ENCODE peak calls at places on chromosomes 13 and 19, in four cellular contexts. G, K, L and I are unnamed samples.

GRCh38 chr19:35513975-35514809 is 743 bp upstream of the DMKN start:
- DNase-seq in G (no peak), K (no peak), L (no peak), I (no peak)

GRCh38 chr19:46644720-46645119 is 8.7 kb upstream of the GNG8 start:
- DNase-seq in G (no peak), K (no peak), L (no peak), I (no peak)

GRCh38 chr13:97879646-97880297 is 73.7 kb upstream of the IPO5 start:
- DNase-seq in G (no peak), K (no peak), L (no peak), I (no peak)

GRCh38 chr19:44653977-44654784 is 10.5 kb downstream of the PVR start:
- DNase-seq in G (peak; percentile 39), K (peak; percentile 86), L (peak; percentile 47), I (peak; percentile 88)

GRCh38 chr19:41531438-41532311 is 44.3 kb upstream of the CEACAM21 start:
- DNase-seq in G (peak; percentile 68), K (no peak), L (peak; percentile 80), I (peak; percentile 91)

GRCh38 chr19:16202320-16203255 is 4.9 kb downstream of the AP1M1 start:
- DNase-seq in G (no peak), K (no peak), L (no peak), I (no peak)

GRCh38 chr19:33689138-33689746 is 67.5 kb downstream of the CHST8 start:
- DNase-seq in G (no peak), K (peak; percentile 39), L (no peak), I (no peak)

GRCh38 chr19:1206733-1207301 is 1.2 kb downstream of the STK11 start:
- DNase-seq in G (no peak), K (no peak), L (no peak), I (no peak)

GRCh38 chr13:35565273-35565672 is 88.8 kb upstream of the MAB21L1 start:
- DNase-seq in G (no peak), K (no peak), L (no peak), I (no peak)

GRCh38 chr13:40406405-40407138 is 259.9 kb downstream of the FOXO1 start:
- DNase-seq in G (no peak), K (no peak), L (no peak), I (no peak)

GRCh38 chr13:93249918-93250306 is 23.3 kb downstream of the GPC6 start:
- DNase-seq in G (no peak), K (no peak), L (no peak), I (no peak)

GRCh38 chr13:28859069-28859468 is 38.9 kb downstream of the MTUS2 start:
- DNase-seq in G (no peak), K (no peak), L (no peak), I (no peak)

GRCh38 chr19:49752701-49753100 is 10.4 kb downstream of the TSKS start:
- DNase-seq in G (no peak), K (no peak), L (no peak), I (no peak)

GRCh38 chr13:111184685-111185401 is 69.7 kb downstream of the ARHGEF7 start:
- DNase-seq in G (no peak), K (no peak), L (no peak), I (peak; percentile 16)

GRCh38 chr19:47435883-47436417 is 16.6 kb upstream of the MEIS3 start:
- DNase-seq in G (no peak), K (no peak), L (no peak), I (no peak)

GRCh38 chr19:7772752-7773291 is 9.8 kb downstream of the CLEC4M start:
- DNase-seq in G (no peak), K (no peak), L (no peak), I (no peak)

GRCh38 chr19:7769171-7769570 is 6.1 kb downstream of the CLEC4M start:
- DNase-seq in G (no peak), K (no peak), L (no peak), I (no peak)

GRCh38 chr13:40505196-40505595 is 161.2 kb downstream of the FOXO1 start:
- DNase-seq in G (no peak), K (no peak), L (no peak), I (no peak)

GRCh38 chr13:53254495-53254894 is 225.9 kb downstream of the OLFM4 start:
- DNase-seq in G (no peak), K (no peak), L (no peak), I (no peak)

GRCh38 chr19:18709546-18709945 is 26.1 kb downstream of the CRTC1 start:
- DNase-seq in G (no peak), K (no peak), L (no peak), I (no peak)

GRCh38 chr13:48594080-48594815 is 59.5 kb upstream of the CYSLTR2 start:
- DNase-seq in G (no peak), K (no peak), L (no peak), I (no peak)

GRCh38 chr13:99062593-99062992 is 84.7 kb upstream of the DOCK9 start:
- DNase-seq in G (no peak), K (no peak), L (no peak), I (no peak)

GRCh38 chr13:22883961-22884360 is 296.8 kb upstream of the SGCG start:
- DNase-seq in G (no peak), K (no peak), L (no peak), I (no peak)

GRCh38 chr13:112692586-112692985 is 2.7 kb downstream of the ATP11A start:
- DNase-seq in G (no peak), K (no peak), L (no peak), I (no peak)

GRCh38 chr13:81051873-81052272 is 710.9 kb upstream of the SPRY2 start:
- DNase-seq in G (no peak), K (no peak), L (no peak), I (no peak)

GRCh38 chr19:16594131-16594586 is 21.9 kb upstream of the SLC35E1 start:
- DNase-seq in G (no peak), K (no peak), L (peak; percentile 35), I (peak; percentile 26)

GRCh38 chr19:18380843-18381242 is 5.1 kb upstream of the GDF15 start:
- DNase-seq in G (no peak), K (no peak), L (no peak), I (no peak)

GRCh38 chr13:44854264-44855060 is 134.8 kb downstream of the NUFIP1 start:
- DNase-seq in G (no peak), K (peak; percentile 74), L (no peak), I (no peak)

GRCh38 chr19:49570997-49571676 is 9.2 kb downstream of the NOSIP start:
- DNase-seq in G (no peak), K (no peak), L (no peak), I (no peak)

GRCh38 chr19:13152854-13153626 is 2.8 kb downstream of the IER2 start:
- DNase-seq in G (peak; percentile 92), K (peak; percentile 97), L (peak; percentile 94), I (peak; percentile 96)